ENCODE peak calls at places on chromosomes 11 and 22, in eight cellular contexts. One of them, this sample, is unnamed.

GRCh38 chr11:12408156-12408770 is 30.9 kb downstream of the PARVA start:
- DNase-seq in transverse colon: no peak
- DNase-seq in cardiac fibroblast: no peak
- DNase-seq in heart left ventricle: no peak
- DNase-seq in stomach: no peak
- DNase-seq in dorsolateral prefrontal cortex: no peak
- DNase-seq in HFF-Myc: no peak
- DNase-seq in neural progenitor cell: no peak
- DNase-seq in this sample: no peak

GRCh38 chr11:121578216-121579063 is 125.7 kb upstream of the SORL1-AS1 start:
- DNase-seq in cardiac fibroblast: no peak
- DNase-seq in heart left ventricle: no peak
- DNase-seq in stomach: no peak
- DNase-seq in neural progenitor cell: no peak
- DNase-seq in HFF-Myc: no peak
- DNase-seq in dorsolateral prefrontal cortex: no peak
- DNase-seq in transverse colon: no peak
- DNase-seq in this sample: peak

GRCh38 chr11:118876261-118876660 is 7.4 kb upstream of the CXCR5 start:
- DNase-seq in HFF-Myc: no peak
- DNase-seq in neural progenitor cell: no peak
- DNase-seq in stomach: no peak
- DNase-seq in cardiac fibroblast: no peak
- DNase-seq in dorsolateral prefrontal cortex: no peak
- DNase-seq in transverse colon: no peak
- DNase-seq in heart left ventricle: no peak
- DNase-seq in this sample: no peak

GRCh38 chr22:37186228-37186996 is 1.6 kb downstream of the C1QTNF6 start:
- DNase-seq in transverse colon: no peak
- DNase-seq in neural progenitor cell: peak
- DNase-seq in stomach: no peak
- DNase-seq in HFF-Myc: no peak
- DNase-seq in cardiac fibroblast: peak
- DNase-seq in dorsolateral prefrontal cortex: peak
- DNase-seq in heart left ventricle: peak
- DNase-seq in this sample: peak

GRCh38 chr11:59710136-59710847 is 3.4 kb downstream of the OR10V1 start:
- DNase-seq in heart left ventricle: no peak
- DNase-seq in stomach: no peak
- DNase-seq in neural progenitor cell: no peak
- DNase-seq in cardiac fibroblast: no peak
- DNase-seq in transverse colon: no peak
- DNase-seq in dorsolateral prefrontal cortex: no peak
- DNase-seq in HFF-Myc: no peak
- DNase-seq in this sample: no peak

GRCh38 chr22:24303007-24303406 is 32.4 kb downstream of the SPECC1L start:
- DNase-seq in dorsolateral prefrontal cortex: no peak
- DNase-seq in transverse colon: no peak
- DNase-seq in stomach: no peak
- DNase-seq in neural progenitor cell: no peak
- DNase-seq in HFF-Myc: no peak
- DNase-seq in cardiac fibroblast: no peak
- DNase-seq in heart left ventricle: no peak
- DNase-seq in this sample: peak

GRCh38 chr22:25496396-25497064 is 67.9 kb upstream of the GRK3 start:
- DNase-seq in neural progenitor cell: no peak
- DNase-seq in heart left ventricle: no peak
- DNase-seq in cardiac fibroblast: no peak
- DNase-seq in stomach: no peak
- DNase-seq in transverse colon: no peak
- DNase-seq in HFF-Myc: no peak
- DNase-seq in dorsolateral prefrontal cortex: no peak
- DNase-seq in this sample: no peak

GRCh38 chr22:41857160-41857859 is 24.4 kb downstream of the SREBF2 start:
- DNase-seq in transverse colon: peak
- DNase-seq in heart left ventricle: no peak
- DNase-seq in stomach: peak
- DNase-seq in HFF-Myc: peak
- DNase-seq in neural progenitor cell: peak
- DNase-seq in dorsolateral prefrontal cortex: no peak
- DNase-seq in cardiac fibroblast: peak
- DNase-seq in this sample: peak

GRCh38 chr22:19815093-19815822 is 39.4 kb downstream of the GNB1L start:
- DNase-seq in dorsolateral prefrontal cortex: no peak
- DNase-seq in HFF-Myc: no peak
- DNase-seq in heart left ventricle: no peak
- DNase-seq in neural progenitor cell: no peak
- DNase-seq in transverse colon: no peak
- DNase-seq in cardiac fibroblast: no peak
- DNase-seq in stomach: peak
- DNase-seq in this sample: peak

GRCh38 chr22:26360169-26360885 is 68.7 kb upstream of the ASPHD2 start:
- DNase-seq in HFF-Myc: peak
- DNase-seq in heart left ventricle: no peak
- DNase-seq in neural progenitor cell: peak
- DNase-seq in cardiac fibroblast: peak
- DNase-seq in transverse colon: peak
- DNase-seq in dorsolateral prefrontal cortex: peak
- DNase-seq in stomach: peak
- DNase-seq in this sample: peak

GRCh38 chr11:76166314-76166713 is 40.0 kb downstream of the WNT11 start:
- DNase-seq in cardiac fibroblast: no peak
- DNase-seq in transverse colon: no peak
- DNase-seq in dorsolateral prefrontal cortex: no peak
- DNase-seq in heart left ventricle: no peak
- DNase-seq in HFF-Myc: no peak
- DNase-seq in neural progenitor cell: no peak
- DNase-seq in stomach: no peak
- DNase-seq in this sample: no peak

GRCh38 chr11:12377106-12377823 is at the start of gene PARVA:
- DNase-seq in HFF-Myc: peak
- DNase-seq in cardiac fibroblast: peak
- DNase-seq in stomach: peak
- DNase-seq in neural progenitor cell: peak
- DNase-seq in heart left ventricle: peak
- DNase-seq in transverse colon: peak
- DNase-seq in dorsolateral prefrontal cortex: no peak
- DNase-seq in this sample: peak

GRCh38 chr22:32752326-32752725 is 49.2 kb upstream of the TIMP3 start:
- DNase-seq in transverse colon: no peak
- DNase-seq in heart left ventricle: no peak
- DNase-seq in stomach: no peak
- DNase-seq in HFF-Myc: no peak
- DNase-seq in neural progenitor cell: no peak
- DNase-seq in cardiac fibroblast: no peak
- DNase-seq in dorsolateral prefrontal cortex: no peak
- DNase-seq in this sample: peak

GRCh38 chr11:28899706-28900105 is 791.5 kb downstream of the METTL15 start:
- DNase-seq in dorsolateral prefrontal cortex: no peak
- DNase-seq in transverse colon: no peak
- DNase-seq in neural progenitor cell: no peak
- DNase-seq in cardiac fibroblast: peak
- DNase-seq in heart left ventricle: no peak
- DNase-seq in HFF-Myc: no peak
- DNase-seq in stomach: no peak
- DNase-seq in this sample: no peak

GRCh38 chr22:29129644-29130201 is 56.9 kb downstream of the KREMEN1 start:
- DNase-seq in cardiac fibroblast: no peak
- DNase-seq in heart left ventricle: no peak
- DNase-seq in HFF-Myc: no peak
- DNase-seq in stomach: no peak
- DNase-seq in transverse colon: no peak
- DNase-seq in dorsolateral prefrontal cortex: no peak
- DNase-seq in neural progenitor cell: no peak
- DNase-seq in this sample: no peak

GRCh38 chr11:5938603-5938965 is 3.5 kb upstream of the OR56A3 start:
- DNase-seq in neural progenitor cell: no peak
- DNase-seq in HFF-Myc: no peak
- DNase-seq in transverse colon: no peak
- DNase-seq in cardiac fibroblast: no peak
- DNase-seq in heart left ventricle: peak
- DNase-seq in stomach: no peak
- DNase-seq in dorsolateral prefrontal cortex: no peak
- DNase-seq in this sample: no peak

GRCh38 chr11:67117667-67118058 is 1.4 kb upstream of the KDM2A start:
- DNase-seq in heart left ventricle: peak
- DNase-seq in transverse colon: peak
- DNase-seq in neural progenitor cell: peak
- DNase-seq in cardiac fibroblast: no peak
- DNase-seq in stomach: no peak
- DNase-seq in HFF-Myc: no peak
- DNase-seq in dorsolateral prefrontal cortex: peak
- DNase-seq in this sample: no peak

GRCh38 chr11:44780940-44781631 is 54.3 kb downstream of the TSPAN18 start:
- DNase-seq in dorsolateral prefrontal cortex: no peak
- DNase-seq in cardiac fibroblast: no peak
- DNase-seq in neural progenitor cell: no peak
- DNase-seq in heart left ventricle: no peak
- DNase-seq in transverse colon: no peak
- DNase-seq in stomach: no peak
- DNase-seq in HFF-Myc: no peak
- DNase-seq in this sample: no peak

GRCh38 chr11:93652161-93652597 is 9.3 kb upstream of the CEP295 start:
- DNase-seq in heart left ventricle: no peak
- DNase-seq in stomach: no peak
- DNase-seq in neural progenitor cell: peak
- DNase-seq in transverse colon: no peak
- DNase-seq in dorsolateral prefrontal cortex: no peak
- DNase-seq in cardiac fibroblast: peak
- DNase-seq in HFF-Myc: peak
- DNase-seq in this sample: peak

GRCh38 chr11:124716596-124716995 is 23.1 kb upstream of the NRGN start:
- DNase-seq in transverse colon: no peak
- DNase-seq in stomach: no peak
- DNase-seq in dorsolateral prefrontal cortex: no peak
- DNase-seq in heart left ventricle: no peak
- DNase-seq in neural progenitor cell: no peak
- DNase-seq in cardiac fibroblast: peak
- DNase-seq in HFF-Myc: no peak
- DNase-seq in this sample: peak

GRCh38 chr11:60959445-60959844 is 7.5 kb upstream of the SLC15A3 start:
- DNase-seq in cardiac fibroblast: peak
- DNase-seq in dorsolateral prefrontal cortex: no peak
- DNase-seq in neural progenitor cell: no peak
- DNase-seq in HFF-Myc: no peak
- DNase-seq in transverse colon: no peak
- DNase-seq in stomach: no peak
- DNase-seq in heart left ventricle: no peak
- DNase-seq in this sample: peak

GRCh38 chr22:19429950-19430889 is 1.3 kb downstream of the HIRA start:
- DNase-seq in stomach: peak
- DNase-seq in HFF-Myc: no peak
- DNase-seq in dorsolateral prefrontal cortex: no peak
- DNase-seq in transverse colon: peak
- DNase-seq in heart left ventricle: no peak
- DNase-seq in cardiac fibroblast: peak
- DNase-seq in neural progenitor cell: peak
- DNase-seq in this sample: peak

GRCh38 chr22:47204002-47204979 is 441.8 kb downstream of the TBC1D22A start:
- DNase-seq in heart left ventricle: peak
- DNase-seq in stomach: peak
- DNase-seq in transverse colon: no peak
- DNase-seq in HFF-Myc: no peak
- DNase-seq in neural progenitor cell: no peak
- DNase-seq in cardiac fibroblast: no peak
- DNase-seq in dorsolateral prefrontal cortex: no peak
- DNase-seq in this sample: no peak

GRCh38 chr11:68854273-68854958 is 12.7 kb upstream of the CPT1A start:
- DNase-seq in HFF-Myc: no peak
- DNase-seq in heart left ventricle: no peak
- DNase-seq in cardiac fibroblast: no peak
- DNase-seq in dorsolateral prefrontal cortex: no peak
- DNase-seq in neural progenitor cell: peak
- DNase-seq in transverse colon: no peak
- DNase-seq in stomach: no peak
- DNase-seq in this sample: no peak
- H3K4me3 ChIP-seq in HFF-Myc: peak
- H3K4me3 ChIP-seq in heart left ventricle: peak
- H3K4me3 ChIP-seq in cardiac fibroblast: no peak
- H3K4me3 ChIP-seq in dorsolateral prefrontal cortex: peak
- H3K4me3 ChIP-seq in neural progenitor cell: peak
- H3K4me3 ChIP-seq in transverse colon: peak
- H3K4me3 ChIP-seq in stomach: peak
- H3K4me3 ChIP-seq in this sample: no peak

GRCh38 chr11:128476031-128476430 is 111.3 kb downstream of the ETS1 start:
- DNase-seq in neural progenitor cell: no peak
- DNase-seq in cardiac fibroblast: no peak
- DNase-seq in stomach: no peak
- DNase-seq in heart left ventricle: no peak
- DNase-seq in HFF-Myc: no peak
- DNase-seq in dorsolateral prefrontal cortex: no peak
- DNase-seq in transverse colon: no peak
- DNase-seq in this sample: no peak
- H3K4me3 ChIP-seq in neural progenitor cell: no peak
- H3K4me3 ChIP-seq in cardiac fibroblast: no peak
- H3K4me3 ChIP-seq in stomach: no peak
- H3K4me3 ChIP-seq in heart left ventricle: no peak
- H3K4me3 ChIP-seq in HFF-Myc: no peak
- H3K4me3 ChIP-seq in dorsolateral prefrontal cortex: no peak
- H3K4me3 ChIP-seq in transverse colon: no peak
- H3K4me3 ChIP-seq in this sample: no peak

GRCh38 chr11:8017894-8018741 is 31.0 kb downstream of the EIF3F start:
- DNase-seq in stomach: no peak
- DNase-seq in heart left ventricle: no peak
- DNase-seq in transverse colon: no peak
- DNase-seq in dorsolateral prefrontal cortex: no peak
- DNase-seq in neural progenitor cell: peak
- DNase-seq in HFF-Myc: no peak
- DNase-seq in cardiac fibroblast: peak
- DNase-seq in this sample: no peak
- H3K4me3 ChIP-seq in stomach: peak
- H3K4me3 ChIP-seq in heart left ventricle: peak
- H3K4me3 ChIP-seq in transverse colon: peak
- H3K4me3 ChIP-seq in dorsolateral prefrontal cortex: peak
- H3K4me3 ChIP-seq in neural progenitor cell: peak
- H3K4me3 ChIP-seq in HFF-Myc: peak
- H3K4me3 ChIP-seq in cardiac fibroblast: peak
- H3K4me3 ChIP-seq in this sample: no peak

GRCh38 chr11:113331988-113332387 is 17.6 kb downstream of the TTC12 start:
- DNase-seq in cardiac fibroblast: no peak
- DNase-seq in HFF-Myc: no peak
- DNase-seq in neural progenitor cell: no peak
- DNase-seq in transverse colon: no peak
- DNase-seq in heart left ventricle: no peak
- DNase-seq in stomach: no peak
- DNase-seq in dorsolateral prefrontal cortex: no peak
- DNase-seq in this sample: no peak
- H3K4me3 ChIP-seq in cardiac fibroblast: no peak
- H3K4me3 ChIP-seq in HFF-Myc: no peak
- H3K4me3 ChIP-seq in neural progenitor cell: no peak
- H3K4me3 ChIP-seq in transverse colon: no peak
- H3K4me3 ChIP-seq in heart left ventricle: no peak
- H3K4me3 ChIP-seq in stomach: no peak
- H3K4me3 ChIP-seq in dorsolateral prefrontal cortex: no peak
- H3K4me3 ChIP-seq in this sample: no peak

DNA sequence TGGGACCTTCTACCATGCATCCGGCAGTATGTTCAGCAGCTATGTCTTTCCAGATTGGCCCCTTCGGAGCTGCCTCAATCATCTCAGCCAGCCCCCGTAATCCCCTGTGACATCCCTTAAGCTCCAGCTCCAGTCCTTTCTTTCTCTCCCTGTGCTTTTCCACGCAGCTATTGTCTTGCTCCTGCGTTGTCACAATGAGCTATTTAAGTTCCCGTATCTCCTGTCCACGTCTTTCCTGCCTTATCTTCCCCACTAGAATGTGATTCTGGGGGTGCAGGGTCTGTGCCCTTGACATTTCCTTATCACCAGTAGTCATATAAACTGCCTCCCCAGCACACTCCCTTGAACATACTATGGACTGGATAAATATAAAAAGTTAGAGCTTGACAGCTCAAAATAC is 5.1 kb upstream of the ETS1 start:
- DNase-seq in transverse colon: no peak
- DNase-seq in HFF-Myc: no peak
- DNase-seq in heart left ventricle: no peak
- DNase-seq in neural progenitor cell: peak
- DNase-seq in dorsolateral prefrontal cortex: no peak
- DNase-seq in stomach: no peak
- DNase-seq in cardiac fibroblast: no peak
- DNase-seq in this sample: no peak
- H3K4me3 ChIP-seq in transverse colon: no peak
- H3K4me3 ChIP-seq in HFF-Myc: no peak
- H3K4me3 ChIP-seq in heart left ventricle: no peak
- H3K4me3 ChIP-seq in neural progenitor cell: peak
- H3K4me3 ChIP-seq in dorsolateral prefrontal cortex: no peak
- H3K4me3 ChIP-seq in stomach: no peak
- H3K4me3 ChIP-seq in cardiac fibroblast: no peak
- H3K4me3 ChIP-seq in this sample: no peak